ENCODE peak calls at places on chromosomes 4 and X, in five cellular contexts. G, Y, F, L and O are unnamed samples.

GRCh38 chrX:141341341-141341740 is 99.0 kb upstream of the SPANXC start:
- DNase-seq in G (no peak), Y (no peak), F (no peak), L (no peak), O (no peak)

GRCh38 chr4:99029852-99030251 is 34.3 kb downstream of the METAP1 start:
- DNase-seq in G (no peak), Y (no peak), F (no peak), L (no peak), O (no peak)

GRCh38 chrX:43551590-43551989 is 104.5 kb upstream of the MAOA start:
- DNase-seq in G (no peak), Y (no peak), F (no peak), L (no peak), O (no peak)

GRCh38 chr4:55722132-55722531 is 86.0 kb upstream of the NMU start:
- DNase-seq in G (no peak), Y (no peak), F (no peak), L (no peak), O (no peak)

GRCh38 chr4:14867847-14868246 is 134.4 kb upstream of the CPEB2 start:
- DNase-seq in G (no peak), Y (no peak), F (no peak), L (no peak), O (no peak)

GRCh38 chr4:123606946-123607542 is 210.4 kb downstream of the SPRY1 start:
- DNase-seq in G (no peak), Y (no peak), F (no peak), L (no peak), O (no peak)

GRCh38 chr4:182680196-182680771 is 236.9 kb downstream of the DCTD start:
- DNase-seq in G (no peak), Y (no peak), F (peak; percentile 54), L (no peak), O (no peak)

GRCh38 chr4:25437951-25438350 is 60.9 kb downstream of the ANAPC4 start:
- DNase-seq in G (peak; percentile 32), Y (no peak), F (no peak), L (no peak), O (no peak)

GRCh38 chrX:108437789-108438623 is at the start of gene COL4A6:
- DNase-seq in G (peak; percentile 60), Y (peak; percentile 51), F (no peak), L (peak; percentile 58), O (peak; percentile 2)

GRCh38 chr4:48254381-48255072 is 15.1 kb downstream of the TEC start:
- DNase-seq in G (no peak), Y (no peak), F (no peak), L (no peak), O (no peak)

GRCh38 chr4:3517731-3518510 is 14.3 kb downstream of the LRPAP1 start:
- DNase-seq in G (peak; percentile 63), Y (no peak), F (peak; percentile 59), L (no peak), O (no peak)

GRCh38 chrX:83416273-83416672 is 91.8 kb upstream of the POU3F4 start:
- DNase-seq in G (no peak), Y (no peak), F (no peak), L (no peak), O (no peak)

GRCh38 chr4:148112231-148112982 is 329.8 kb downstream of the NR3C2 start:
- DNase-seq in G (no peak), Y (peak; percentile 16), F (no peak), L (no peak), O (no peak)

GRCh38 chr4:183506389-183506735 is 1.5 kb downstream of the ING2 start:
- DNase-seq in G (no peak), Y (no peak), F (no peak), L (no peak), O (no peak)

GRCh38 chr4:8303485-8304281 is 34.1 kb downstream of the HTRA3 start:
- DNase-seq in G (peak; percentile 46), Y (no peak), F (peak; percentile 42), L (no peak), O (no peak)

GRCh38 chrX:69307029-69307428 is 141.8 kb upstream of the PJA1 start:
- DNase-seq in G (no peak), Y (no peak), F (no peak), L (no peak), O (no peak)

GRCh38 chrX:8737883-8738282 is 5.9 kb upstream of the ANOS1 start:
- DNase-seq in G (no peak), Y (no peak), F (no peak), L (no peak), O (no peak)

GRCh38 chr4:8504279-8505007 is 63.9 kb downstream of the TRMT44 start:
- DNase-seq in G (no peak), Y (no peak), F (no peak), L (no peak), O (no peak)

GRCh38 chr4:87046111-87046510 is 111.3 kb downstream of the AFF1 start:
- DNase-seq in G (no peak), Y (no peak), F (no peak), L (no peak), O (no peak)

GRCh38 chrX:48595929-48596328 is 1.4 kb upstream of the WDR13 start:
- DNase-seq in G (no peak), Y (no peak), F (no peak), L (no peak), O (no peak)

GRCh38 chr4:138111462-138112000 is 130.6 kb downstream of the SLC7A11 start:
- DNase-seq in G (no peak), Y (no peak), F (no peak), L (peak; percentile 7), O (no peak)

GRCh38 chr4:2416564-2417195 is 1.8 kb downstream of the ZFYVE28 start:
- DNase-seq in G (no peak), Y (no peak), F (no peak), L (no peak), O (peak; percentile 31)
- H3K4me3 ChIP-seq in G (peak overlapping the region; percentile 67), Y (peak overlapping the region; percentile 49), F (peak overlapping the region; percentile 75), L (peak overlapping the region; percentile 51), O (peak overlapping the region; percentile 49)

DNA sequence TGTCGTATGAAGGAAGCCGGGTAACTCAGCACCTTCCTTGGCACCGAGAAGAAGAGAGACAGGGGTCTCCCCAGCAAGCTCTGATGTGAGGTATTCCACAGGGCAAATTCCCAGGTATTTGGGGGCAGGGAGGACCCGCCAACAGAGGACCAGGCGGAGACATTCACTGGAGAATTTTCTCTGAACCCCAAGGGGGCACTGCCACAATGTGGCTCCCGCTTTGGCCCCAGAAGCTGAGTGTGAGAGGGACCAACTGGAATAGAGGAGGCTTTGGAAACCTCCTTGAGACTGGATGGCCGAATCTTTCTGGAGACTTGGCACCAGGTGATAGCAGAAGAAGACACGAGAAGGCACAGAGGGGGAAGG is 735 bp upstream of the GABRE start:
- DNase-seq in G (no peak), Y (no peak), F (no peak), L (no peak), O (no peak)
- H3K27me3 ChIP-seq in G (no peaks in the 10 kb centered on the region), Y (no peaks in the 10 kb centered on the region), F (no peaks in the 10 kb centered on the region), L (no peaks in the 10 kb centered on the region), O (no peaks in the 10 kb centered on the region)

DNA sequence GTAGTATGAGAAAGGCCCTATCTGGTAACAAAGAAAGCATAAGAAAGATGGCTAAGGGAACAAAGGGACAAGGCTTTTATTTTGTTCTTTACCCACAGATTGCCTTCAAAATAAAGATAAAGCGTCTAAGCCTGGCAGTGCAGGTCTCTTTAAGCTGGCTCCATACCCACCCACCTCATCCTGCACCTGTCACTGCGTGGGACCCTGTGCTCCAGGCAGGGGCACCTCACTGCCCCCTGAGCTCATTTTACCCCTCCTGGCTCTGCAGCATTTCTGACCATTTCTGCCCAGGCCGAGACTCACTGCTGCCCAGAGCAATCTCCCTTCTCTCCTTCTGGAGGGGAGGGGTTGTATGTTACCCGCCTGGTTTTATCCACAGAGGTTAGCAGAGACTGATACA is 1.7 kb upstream of the CYP4V2 start:
- DNase-seq in G (no peak), Y (no peak), F (no peak), L (no peak), O (no peak)
- H3K4me3 ChIP-seq in G (no peak overlapping the region), Y (no peak overlapping the region), F (no peak overlapping the region), L (no peak overlapping the region), O (no peak overlapping the region)

GRCh38 chr4:1410491-1411325 is 4.5 kb upstream of the NKX1-1 start:
- DNase-seq in G (peak; percentile 60), Y (peak; percentile 76), F (peak; percentile 55), L (peak; percentile 71), O (no peak)
- H3K27me3 ChIP-seq in G (peaks cover 97% of the 10 kb centered on the region), Y (peaks cover 92% of the 10 kb centered on the region), F (peaks cover 2% of the 10 kb centered on the region), L (no peaks in the 10 kb centered on the region), O (no peaks in the 10 kb centered on the region)

GRCh38 chr4:157818946-157819692 is 353.7 kb downstream of the GASK1B start:
- DNase-seq in G (no peak), Y (no peak), F (no peak), L (no peak), O (no peak)
- H3K4me3 ChIP-seq in G (no peak overlapping the region), Y (no peak overlapping the region), F (no peak overlapping the region), L (no peak overlapping the region), O (no peak overlapping the region)

GRCh38 chr4:27084685-27085356 is 224.2 kb downstream of the STIM2 start:
- DNase-seq in G (no peak), Y (no peak), F (no peak), L (no peak), O (peak; percentile 3)

GRCh38 chr4:27087306-27088045 is 226.8 kb downstream of the STIM2 start:
- DNase-seq in G (no peak), Y (peak; percentile 58), F (no peak), L (no peak), O (no peak)

GRCh38 chr4:27089186-27089585 is 228.5 kb downstream of the STIM2 start:
- DNase-seq in G (no peak), Y (no peak), F (no peak), L (no peak), O (no peak)

GRCh38 chr4:27090406-27090805 is 229.8 kb downstream of the STIM2 start:
- DNase-seq in G (peak; percentile 10), Y (no peak), F (no peak), L (no peak), O (no peak)

DNA sequence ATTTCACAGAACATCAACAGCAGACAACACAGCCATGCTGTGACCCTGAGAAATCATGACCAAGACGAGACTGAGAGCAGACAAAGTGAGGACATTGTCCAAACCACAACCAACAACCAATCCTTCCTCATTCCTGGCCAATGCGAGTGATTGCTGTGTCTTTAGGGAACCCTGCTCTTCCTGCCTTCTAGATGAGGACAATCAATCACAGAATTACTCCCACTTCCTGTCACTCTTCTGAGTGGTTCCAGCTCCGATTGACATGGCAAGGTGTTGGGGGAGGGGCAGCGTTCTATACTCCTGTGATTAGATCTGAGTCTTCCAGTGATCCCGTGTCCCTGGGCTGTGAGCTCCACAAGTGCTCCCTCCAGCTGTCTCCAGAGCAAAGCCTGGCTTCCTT is 227.8 kb downstream of the STIM2 start:
- DNase-seq in G (no peak), Y (no peak), F (no peak), L (no peak), O (no peak)
- H3K27me3 ChIP-seq in G (peaks cover 49% of the 10 kb centered on the region), Y (no peaks in the 10 kb centered on the region), F (peaks cover 7% of the 10 kb centered on the region), L (no peaks in the 10 kb centered on the region), O (no peaks in the 10 kb centered on the region)

DNA sequence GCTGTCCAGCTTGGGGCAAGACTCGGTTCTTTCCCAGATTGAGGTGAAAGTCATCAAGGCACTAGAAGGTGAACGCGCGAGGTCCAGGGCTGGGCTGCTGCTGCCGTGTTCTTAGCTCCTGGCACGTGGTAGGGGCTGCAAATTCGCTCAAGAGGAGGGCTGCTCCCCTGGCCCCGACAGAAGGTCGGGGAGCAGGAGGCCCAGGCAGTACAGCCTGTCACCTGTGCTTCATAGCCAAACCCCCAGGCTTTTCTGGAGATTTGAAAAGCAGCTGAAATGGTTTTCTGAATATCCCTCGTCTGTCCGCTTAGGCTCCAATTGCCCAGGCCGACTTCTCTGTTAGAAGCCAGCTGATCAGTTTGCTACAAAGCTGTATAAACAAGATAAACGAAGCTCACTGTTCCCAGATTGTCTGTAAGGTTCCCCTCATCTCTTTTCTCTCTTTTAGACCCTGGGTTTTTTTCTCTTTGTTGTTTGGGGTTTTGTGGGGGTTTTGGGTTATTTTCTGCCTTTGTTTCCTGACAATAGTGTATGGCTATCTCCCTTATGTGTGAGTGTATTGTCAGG is 60.0 kb upstream of the STX18 start:
- DNase-seq in G (no peak), Y (no peak), F (no peak), L (no peak), O (no peak)
- H3K4me3 ChIP-seq in G (no peak overlapping the region), Y (no peak overlapping the region), F (no peak overlapping the region), L (no peak overlapping the region), O (no peak overlapping the region)